ENCODE peak calls at places on chromosomes 3 and 15, in six cellular contexts. Y is GM13977; U is colonic mucosa; X is NAMALWA; L is stimulated activated CD8-positive, alpha-beta memory T cell treated with anti-CD3 and anti-CD28 coated beads, Interleukin-4, amount 100 ng/mL, for 4 hours; K is memory B cell. C is an unnamed sample.

GRCh38 chr3:24226402-24226801 is 268.2 kb downstream of the THRB start:
- DNase-seq in U (no peak), L (no peak), K (no peak), Y (no peak), X (no peak), C (no peak)

GRCh38 chr15:78944669-78945407 is at the start of gene CTSH:
- DNase-seq in Y (peak), U (peak), L (peak), K (peak), X (peak), C (peak)

GRCh38 chr3:117165611-117166051 is 456.1 kb downstream of the TUSC7 start:
- DNase-seq in Y (no peak), L (no peak), U (no peak), X (no peak), K (no peak), C (no peak)

GRCh38 chr3:66490984-66491383 is 9.8 kb downstream of the LRIG1 start:
- DNase-seq in Y (no peak), L (no peak), K (no peak), X (no peak), U (no peak), C (no peak)

GRCh38 chr15:87287156-87287555 is 969.4 kb downstream of the NTRK3 start:
- DNase-seq in K (no peak), X (no peak), L (no peak), U (no peak), Y (no peak), C (no peak)

GRCh38 chr3:174810256-174810655 is 48.9 kb upstream of the NAALADL2 start:
- DNase-seq in X (no peak), Y (no peak), K (no peak), U (peak), L (no peak), C (no peak)

GRCh38 chr15:80710635-80711553 is 15.8 kb downstream of the ABHD17C start:
- DNase-seq in Y (peak), K (no peak), U (no peak), X (no peak), L (no peak), C (no peak)

GRCh38 chr15:25345943-25346342 is 92.9 kb downstream of the UBE3A start:
- DNase-seq in K (no peak), Y (no peak), L (no peak), U (no peak), X (no peak), C (no peak)

GRCh38 chr3:24523195-24523594 is 28.5 kb upstream of the THRB start:
- DNase-seq in L (no peak), U (no peak), Y (no peak), K (no peak), X (no peak), C (no peak)

GRCh38 chr15:22979069-22979698 is 984 bp downstream of the CYFIP1 start:
- DNase-seq in X (no peak), U (peak), K (no peak), Y (peak), L (no peak), C (no peak)

GRCh38 chr3:107367353-107367752 is 9.9 kb upstream of the CCDC54 start:
- DNase-seq in U (no peak), Y (no peak), X (no peak), K (no peak), L (no peak), C (peak)

GRCh38 chr3:88997276-88997675 is 110.1 kb upstream of the EPHA3 start:
- DNase-seq in U (no peak), K (no peak), L (no peak), Y (no peak), X (no peak), C (no peak)

GRCh38 chr15:70530503-70530902 is 232.9 kb downstream of the UACA start:
- DNase-seq in U (no peak), L (no peak), K (no peak), Y (no peak), X (no peak), C (no peak)

GRCh38 chr3:52070724-52071621 is 14.6 kb upstream of the DUSP7 start:
- DNase-seq in Y (no peak), U (no peak), L (no peak), K (no peak), X (no peak), C (peak)

C was measured in Karpas-422.